ENCODE peak calls at places on chromosomes 12 and 14, in ten cellular contexts. F, G, A, B, V, C, O, D, K and M are unnamed samples.

GRCh38 chr12:68317047-68317667 is 15.0 kb downstream of the MDM1 start:
- DNase-seq in F (no peak), G (peak; percentile 43), A (peak; percentile 66), B (peak; percentile 56), V (peak; percentile 68), C (peak; percentile 54), O (peak; percentile 40), D (no peak), K (peak; percentile 65), M (peak; percentile 56)

GRCh38 chr12:49609875-49610154 is 4.4 kb upstream of the FAM186B start:
- DNase-seq in F (no peak), G (no peak), A (no peak), B (peak; percentile 26), V (no peak), C (peak; percentile 28), O (no peak), D (no peak), K (peak; percentile 54), M (peak; percentile 52)

GRCh38 chr12:15797818-15798217 is 8.6 kb upstream of the EPS8 start:
- DNase-seq in F (no peak), G (no peak), A (no peak), B (no peak), V (no peak), C (no peak), O (no peak), D (no peak), K (peak; percentile 49), M (no peak)

GRCh38 chr12:53045646-53046045 is 4.2 kb upstream of the TNS2 start:
- DNase-seq in F (no peak), G (no peak), A (no peak), B (no peak), V (no peak), C (no peak), O (no peak), D (no peak), K (no peak), M (no peak)

GRCh38 chr12:52971701-52972329 is 22.9 kb downstream of the KRT18 start:
- DNase-seq in F (no peak), G (no peak), A (peak; percentile 45), B (peak; percentile 94), V (no peak), C (peak; percentile 85), O (no peak), D (no peak), K (peak; percentile 83), M (peak; percentile 94)

GRCh38 chr12:76310110-76310509 is 38.1 kb downstream of the BBS10 start:
- DNase-seq in F (no peak), G (no peak), A (peak; percentile 47), B (peak; percentile 52), V (no peak), C (peak; percentile 78), O (no peak), D (peak; percentile 34), K (peak; percentile 86), M (peak; percentile 77)

GRCh38 chr12:101939856-101940265 is 62.5 kb downstream of the DRAM1 start:
- DNase-seq in F (no peak), G (peak; percentile 53), A (peak; percentile 81), B (peak; percentile 71), V (peak; percentile 85), C (peak; percentile 60), O (peak; percentile 57), D (no peak), K (peak; percentile 77), M (peak; percentile 74)

GRCh38 chr14:53517276-53517960 is 364.3 kb upstream of the DDHD1 start:
- DNase-seq in F (no peak), G (no peak), A (peak; percentile 70), B (no peak), V (no peak), C (no peak), O (no peak), D (no peak), K (no peak), M (no peak)

GRCh38 chr12:58844161-58844560 is 76.1 kb downstream of the LRIG3 start:
- DNase-seq in F (no peak), G (no peak), A (no peak), B (no peak), V (no peak), C (peak; percentile 52), O (no peak), D (no peak), K (peak; percentile 80), M (peak; percentile 33)

DNA sequence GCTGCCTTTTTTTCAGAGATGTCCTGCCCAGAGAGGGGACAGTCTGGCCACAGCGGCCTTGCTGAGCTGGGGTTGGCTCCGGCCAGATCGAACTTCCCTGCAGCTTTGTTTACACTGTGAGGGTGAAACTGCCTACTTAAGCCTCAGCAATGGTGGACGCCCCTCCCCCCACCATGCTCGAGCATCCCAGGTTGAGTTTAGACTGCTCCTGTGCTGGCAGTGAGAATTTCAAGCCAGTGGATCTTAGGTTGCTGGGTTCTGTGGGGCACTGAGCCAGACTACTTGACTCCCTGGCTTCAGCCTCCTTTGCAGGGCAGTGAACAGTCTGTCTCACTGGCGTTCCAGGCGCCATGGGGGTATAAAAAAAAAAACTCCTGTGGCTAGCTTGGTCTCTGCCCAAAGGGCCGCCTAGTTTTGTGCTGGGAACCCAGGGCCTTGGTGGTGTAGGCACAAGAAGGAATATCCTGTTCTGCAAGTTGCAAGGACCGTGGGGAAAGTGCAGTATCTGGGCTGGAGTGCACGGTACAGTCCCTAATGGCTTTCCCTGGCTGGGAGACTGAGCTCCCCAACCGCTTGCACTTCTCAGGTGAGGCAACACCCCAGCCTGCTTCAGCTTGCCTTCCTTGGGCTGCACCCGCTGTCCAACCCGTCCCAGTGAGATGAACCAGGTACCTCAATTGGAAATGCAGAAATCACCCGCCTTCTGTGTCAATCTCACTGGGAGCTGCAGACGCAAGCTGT is 79.1 kb downstream of the LRIG3 start:
- DNase-seq in F (peak; percentile 25), G (no peak), A (no peak), B (no peak), V (no peak), C (no peak), O (no peak), D (no peak), K (no peak), M (peak; percentile 25)
- H3K4me3 ChIP-seq in F (no peak overlapping the region), G (no peak overlapping the region), A (no peak overlapping the region), B (no peak overlapping the region), V (no peak overlapping the region), C (no peak overlapping the region), O (no peak overlapping the region), D (no peak overlapping the region), K (no peak overlapping the region), M (no peak overlapping the region)

GRCh38 chr12:32106517-32107366 is at the start of gene BICD1:
- DNase-seq in F (peak; percentile 92), G (peak; percentile 74), A (peak; percentile 78), B (peak; percentile 89), V (peak; percentile 90), C (peak; percentile 69), O (peak; percentile 96), D (peak; percentile 52), K (peak; percentile 75), M (peak; percentile 90)
- TF ChIP-seq CTCF in F (peak; percentile 73), G (peak; percentile 17), A (no peak), B (peak; percentile 57), V (peak; percentile 41), C (peak; percentile 21), O (peak; percentile 48), D (no peak), K (peak; percentile 32), M (no peak)

GRCh38 chr12:17148706-17149105 is 542.7 kb upstream of the LMO3 start:
- DNase-seq in F (no peak), G (no peak), A (no peak), B (peak; percentile 9), V (no peak), C (no peak), O (no peak), D (no peak), K (no peak), M (no peak)

DNA sequence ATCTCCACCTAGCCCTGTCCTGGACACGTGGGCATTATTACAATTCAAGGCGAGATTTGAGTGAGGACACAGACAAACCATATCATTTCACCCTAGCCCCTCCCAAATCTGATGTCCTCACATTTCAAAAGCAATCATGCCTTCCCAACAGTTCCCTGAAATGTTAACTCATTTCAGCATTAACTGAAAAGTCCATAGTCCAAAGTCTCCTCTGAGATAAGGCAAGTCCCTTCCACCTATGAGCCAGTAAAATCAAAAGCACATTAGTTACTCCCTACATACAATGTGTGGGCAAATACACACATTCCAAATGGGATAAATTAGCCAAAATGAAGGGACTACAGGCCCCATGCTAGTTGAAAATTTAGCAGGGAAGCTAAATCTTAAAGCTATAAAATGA is 546.0 kb upstream of the LMO3 start:
- DNase-seq in F (no peak), G (no peak), A (no peak), B (no peak), V (no peak), C (no peak), O (no peak), D (no peak), K (no peak), M (no peak)
- H3K4me3 ChIP-seq in F (no peak overlapping the region), G (no peak overlapping the region), A (no peak overlapping the region), B (no peak overlapping the region), V (no peak overlapping the region), C (no peak overlapping the region), O (no peak overlapping the region), D (no peak overlapping the region), K (no peak overlapping the region), M (no peak overlapping the region)

GRCh38 chr14:33957299-33957698 is 6.4 kb upstream of the EGLN3 start:
- DNase-seq in F (no peak), G (no peak), A (no peak), B (no peak), V (no peak), C (no peak), O (no peak), D (no peak), K (no peak), M (no peak)
- TF ChIP-seq CTCF in F (no peak), G (no peak), A (no peak), B (no peak), V (no peak), C (no peak), O (no peak), D (no peak), K (no peak), M (no peak)

GRCh38 chr12:9813821-9814798 is 13.2 kb upstream of the KLRF1 start:
- DNase-seq in F (peak; percentile 79), G (peak; percentile 92), A (peak; percentile 42), B (peak; percentile 66), V (peak; percentile 86), C (peak; percentile 27), O (peak; percentile 55), D (no peak), K (peak; percentile 43), M (peak; percentile 74)
- H3K4me3 ChIP-seq in F (peak overlapping the region; percentile 36), G (peak overlapping the region; percentile 65), A (no peak overlapping the region), B (peak overlapping the region; percentile 23), V (peak overlapping the region; percentile 46), C (no peak overlapping the region), O (no peak overlapping the region), D (peak overlapping the region; percentile 24), K (no peak overlapping the region), M (peak overlapping the region; percentile 41)

DNA sequence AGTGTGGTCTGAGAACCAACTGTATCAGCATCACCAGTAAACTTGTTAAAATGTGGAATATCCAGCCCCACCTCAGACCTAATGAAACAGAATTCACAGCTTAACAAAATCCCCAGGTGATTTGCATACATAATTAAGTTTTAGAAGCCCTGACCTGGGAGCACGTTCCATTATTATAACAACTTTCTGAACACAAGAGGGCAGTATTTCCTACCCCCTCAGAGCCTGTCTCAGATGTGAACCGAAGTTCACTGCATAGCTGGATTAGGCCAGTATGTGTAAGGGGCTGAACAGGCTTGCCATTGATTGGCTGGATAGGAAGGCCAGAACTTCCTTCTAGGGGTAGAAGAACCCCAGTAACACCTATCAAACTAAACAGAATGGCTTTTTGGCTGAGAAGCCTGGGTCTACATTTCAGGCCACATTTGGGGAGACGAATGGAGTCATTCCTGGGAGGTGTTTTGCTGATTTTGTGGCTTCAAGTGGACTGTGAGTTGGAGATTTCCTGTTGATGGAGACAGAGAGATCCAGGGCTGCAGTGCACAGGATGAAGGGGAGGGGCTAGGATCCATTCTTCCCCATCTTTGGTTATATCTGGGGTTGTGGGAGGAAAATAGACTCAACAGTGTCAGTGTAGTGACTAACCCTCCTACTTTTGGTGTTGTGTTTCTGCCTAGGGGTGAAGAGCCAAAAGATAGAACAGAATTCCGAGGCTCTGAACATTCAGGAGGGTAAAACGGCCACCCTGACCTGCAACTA is 94.7 kb upstream of the OR4E1 start:
- DNase-seq in F (no peak), G (no peak), A (peak; percentile 7), B (peak; percentile 26), V (peak; percentile 24), C (peak; percentile 55), O (peak; percentile 11), D (no peak), K (peak; percentile 53), M (peak; percentile 60)
- TF ChIP-seq CTCF in F (peak; percentile 13), G (peak; percentile 58), A (peak; percentile 35), B (peak; percentile 51), V (peak; percentile 38), C (peak; percentile 64), O (peak; percentile 55), D (peak; percentile 50), K (peak; percentile 76), M (peak; percentile 63)